ENCODE peak calls at places on chromosomes 2 and 18, in nine cellular contexts. E is caudate nucleus; P is GM23248; Q is activated T-cell treated with anti-CD3 and anti-CD28 coated beads, Interleukin-2, amount 50 U/mL, for 72 hours; D is nucleus accumbens; S is mammary epithelial cell; R is SHP77; L is kidney epithelial cell; G is NCI-H187. Z is an unnamed sample.

GRCh38 chr2:60552096-60552850 is 1.2 kb downstream of the BCL11A start:
- DNase-seq in E (no peak), P (peak), Q (no peak), D (no peak), S (peak), R (peak), L (no peak), G (peak), Z (peak)

GRCh38 chr2:238720232-238720672 is 127.6 kb upstream of the TWIST2 start:
- DNase-seq in E (no peak), P (peak), Q (peak), D (no peak), S (peak), R (peak), L (no peak), G (no peak), Z (peak)

GRCh38 chr2:30266051-30266621 is 34.8 kb downstream of the LBH start:
- DNase-seq in E (no peak), P (peak), Q (peak), D (no peak), S (no peak), R (no peak), L (no peak), G (no peak), Z (no peak)

GRCh38 chr2:65885266-65885665 is 452.9 kb upstream of the SPRED2 start:
- DNase-seq in E (no peak), P (no peak), Q (no peak), D (no peak), S (no peak), R (no peak), L (no peak), G (no peak), Z (no peak)

GRCh38 chr2:205343103-205343502 is 339.2 kb upstream of the NRP2 start:
- DNase-seq in E (no peak), P (no peak), Q (no peak), D (no peak), S (no peak), R (no peak), L (no peak), G (no peak), Z (no peak)

GRCh38 chr18:56672391-56672790 is 21.2 kb downstream of the WDR7 start:
- DNase-seq in E (no peak), P (no peak), Q (no peak), D (no peak), S (no peak), R (no peak), L (no peak), G (no peak), Z (no peak)

GRCh38 chr2:135916232-135916631 is 40.0 kb upstream of the MCM6 start:
- DNase-seq in E (no peak), P (peak), Q (no peak), D (no peak), S (peak), R (no peak), L (peak), G (no peak), Z (peak)

GRCh38 chr2:85996591-85996990 is 107.8 kb upstream of the ST3GAL5 start:
- DNase-seq in E (peak), P (no peak), Q (no peak), D (no peak), S (no peak), R (no peak), L (no peak), G (no peak), Z (no peak)

GRCh38 chr2:31401580-31401979 is 13.0 kb downstream of the XDH start:
- DNase-seq in E (no peak), P (peak), Q (no peak), D (no peak), S (peak), R (no peak), L (peak), G (no peak), Z (no peak)